ENCODE peak calls at places on chromosomes 11 and 22, in six cellular contexts. M is gastrocnemius medialis; B is stimulated activated CD4-positive, alpha-beta T cell treated with anti-CD3 and anti-CD28 coated beads, Interleukin-1b, Interleukin-23, amount 100 ng/mL, for 1 hour; I is T-helper 2 cell; K is HL-60; H is stimulated activated CD8-positive, alpha-beta memory T cell treated with anti-CD3 and anti-CD28 coated beads, Interleukin-7, amount 100 ng/mL, for 24 hours. E is an unnamed sample.

GRCh38 chr22:45490836-45491235 is 11.8 kb upstream of the FBLN1 start:
- DNase-seq in M (no peak), K (no peak), H (no peak), I (no peak), B (no peak), E (no peak)

GRCh38 chr11:77126861-77127673 is 979 bp upstream of the MYO7A start:
- DNase-seq in I (peak), K (peak), B (peak), H (peak), M (no peak), E (peak)

GRCh38 chr11:77200869-77201268 is 72.8 kb downstream of the MYO7A start:
- DNase-seq in K (no peak), B (no peak), I (no peak), H (no peak), M (no peak), E (peak)

GRCh38 chr11:38345286-38345685 is 1747.2 kb upstream of the RAG2 start:
- DNase-seq in I (no peak), M (no peak), K (no peak), B (no peak), H (no peak), E (peak)

GRCh38 chr11:43788394-43788793 is 92.2 kb upstream of the ALKBH3 start:
- DNase-seq in K (peak), M (peak), B (no peak), I (no peak), H (no peak), E (no peak)

GRCh38 chr11:67572747-67573419 is 10.7 kb upstream of the GSTP1 start:
- DNase-seq in I (peak), M (peak), K (peak), H (no peak), B (no peak), E (peak)

GRCh38 chr22:40651563-40652501 is 15.3 kb upstream of the MRTFA start:
- DNase-seq in M (peak), B (peak), I (peak), H (peak), K (peak), E (peak)

GRCh38 chr22:32723632-32724031 is 77.9 kb upstream of the TIMP3 start:
- DNase-seq in H (peak), K (peak), M (no peak), B (peak), I (peak), E (no peak)

GRCh38 chr11:112268406-112268805 is 7.7 kb upstream of the PLET1 start:
- DNase-seq in K (no peak), H (no peak), B (no peak), I (no peak), M (no peak), E (no peak)

GRCh38 chr11:114060402-114061052 is 1.0 kb downstream of the ZBTB16 start:
- DNase-seq in K (peak), B (no peak), I (peak), M (no peak), H (no peak), E (no peak)

GRCh38 chr11:10376061-10376460 is 71.2 kb downstream of the ADM start:
- DNase-seq in B (no peak), H (no peak), I (no peak), K (no peak), M (no peak), E (no peak)

GRCh38 chr11:60263434-60263833 is 17.0 kb upstream of the MS4A4A start:
- DNase-seq in K (peak), M (peak), H (no peak), I (no peak), B (no peak), E (no peak)

GRCh38 chr11:103832762-103833161 is 203.7 kb upstream of the DDI1 start:
- DNase-seq in H (no peak), M (no peak), I (no peak), B (no peak), K (no peak), E (no peak)

GRCh38 chr11:64804346-64805210 is 1.6 kb upstream of the MAP4K2 start:
- DNase-seq in K (no peak), B (no peak), H (no peak), I (peak), M (no peak), E (peak)

GRCh38 chr22:47213571-47214230 is 451.3 kb downstream of the TBC1D22A start:
- DNase-seq in H (no peak), K (peak), B (peak), I (peak), M (no peak), E (peak)

GRCh38 chr11:14722507-14722906 is 78.9 kb downstream of the PDE3B start:
- DNase-seq in M (no peak), H (no peak), I (peak), K (no peak), B (no peak), E (no peak)

GRCh38 chr11:71098776-71099175 is 153.6 kb downstream of the SHANK2 start:
- DNase-seq in H (no peak), I (no peak), K (no peak), M (no peak), B (no peak), E (no peak)

GRCh38 chr22:40635940-40636379 is 559 bp downstream of the MRTFA start:
- DNase-seq in I (no peak), K (no peak), M (no peak), B (no peak), H (no peak), E (no peak)

GRCh38 chr11:1514349-1515061 is 27.9 kb upstream of the MOB2 start:
- DNase-seq in K (no peak), B (no peak), I (no peak), M (no peak), H (no peak), E (no peak)

GRCh38 chr11:44244649-44245308 is 65.2 kb downstream of the ALX4 start:
- DNase-seq in H (no peak), B (no peak), M (no peak), I (no peak), K (no peak), E (no peak)

GRCh38 chr11:18705651-18706281 is 7.2 kb downstream of the TMEM86A start:
- DNase-seq in K (no peak), H (no peak), B (no peak), M (no peak), I (peak), E (peak)

GRCh38 chr11:93089474-93090102 is 108.2 kb downstream of the SLC36A4 start:
- DNase-seq in K (peak), I (peak), B (no peak), H (no peak), M (peak), E (peak)

GRCh38 chr22:49359061-49359460 is 468.6 kb downstream of the BRD1 start:
- DNase-seq in M (no peak), H (no peak), K (no peak), B (no peak), I (no peak), E (no peak)

GRCh38 chr22:37563153-37564081 is 3.1 kb downstream of the CDC42EP1 start:
- DNase-seq in I (no peak), H (no peak), B (no peak), K (no peak), M (peak), E (peak)

GRCh38 chr11:26243426-26243825 is 88.5 kb upstream of the ANO3 start:
- DNase-seq in H (no peak), I (no peak), M (no peak), B (no peak), K (no peak), E (no peak)

GRCh38 chr11:67048515-67048914 is 8.1 kb upstream of the RHOD start:
- DNase-seq in B (no peak), I (no peak), K (no peak), M (no peak), H (no peak), E (no peak)

GRCh38 chr22:42001706-42002105 is 3.1 kb downstream of the WBP2NL start:
- DNase-seq in I (no peak), B (no peak), M (no peak), K (no peak), H (no peak), E (no peak)

GRCh38 chr22:29359469-29359868 is 28.9 kb downstream of the AP1B1 start:
- DNase-seq in B (no peak), H (no peak), I (no peak), K (peak), M (peak), E (peak)

GRCh38 chr11:7905961-7906429 is 25.1 kb downstream of the OR10A6 start:
- DNase-seq in H (no peak), B (no peak), K (no peak), M (no peak), I (no peak), E (peak)

GRCh38 chr11:46381046-46381835 is at the start of gene MDK:
- DNase-seq in K (no peak), I (no peak), B (no peak), M (no peak), H (no peak), E (peak)

E was measured in Caco-2.